ENCODE peak calls at places on chromosomes 4 and X, in five cellular contexts. G is choroid plexus epithelial cell, Z is psoas muscle, Y is PC-9, B is WTC11. N is an unnamed sample.
A peak's percentile ranks its signal among the peaks of the same experiment; 100 is the strongest.

GRCh38 chrX:76433219-76433618 is 5.7 kb downstream of the MAGEE1 start:
- DNase-seq in Y (no peak), Z (no peak), B (no peak), G (no peak), N (no peak)

GRCh38 chr4:25670991-25671390 is 15.3 kb downstream of the SLC34A2 start:
- DNase-seq in Y (no peak), B (no peak), G (no peak), Z (no peak), N (no peak)

GRCh38 chr4:47425628-47426027 is 37.9 kb downstream of the COMMD8 start:
- DNase-seq in Z (no peak), B (no peak), G (no peak), Y (no peak), N (no peak)

GRCh38 chr4:120723105-120723504 is 199.4 kb downstream of the PRDM5 start:
- DNase-seq in Z (no peak), Y (no peak), G (peak; percentile 24), B (no peak), N (no peak)

GRCh38 chr4:89218587-89218986 is 89.0 kb downstream of the GPRIN3 start:
- DNase-seq in B (no peak), Y (no peak), G (no peak), Z (no peak), N (no peak)

GRCh38 chr4:4995103-4995761 is 24.0 kb downstream of the CYTL1 start:
- DNase-seq in Z (peak; percentile 81), B (peak; percentile 87), Y (no peak), G (peak; percentile 67), N (peak; percentile 30)

GRCh38 chr4:185892165-185892564 is 80.2 kb upstream of the SORBS2 start:
- DNase-seq in Z (no peak), G (peak; percentile 55), B (no peak), Y (no peak), N (no peak)

GRCh38 chr4:11151500-11151899 is 277.2 kb downstream of the HS3ST1 start:
- DNase-seq in Z (no peak), G (no peak), B (no peak), Y (no peak), N (no peak)

GRCh38 chr4:89876548-89876947 is 18.1 kb upstream of the MMRN1 start:
- DNase-seq in B (no peak), G (no peak), Y (no peak), Z (no peak), N (no peak)

GRCh38 chrX:67652581-67652980 is 108.8 kb downstream of the AR start:
- DNase-seq in Z (no peak), B (no peak), G (no peak), Y (no peak), N (no peak)

GRCh38 chrX:130170752-130171445 is 863 bp upstream of the RAB33A start:
- DNase-seq in G (peak; percentile 34), Y (no peak), Z (no peak), B (peak; percentile 61), N (peak; percentile 73)

GRCh38 chr4:87005690-87006461 is 71.1 kb downstream of the AFF1 start:
- DNase-seq in G (no peak), Y (no peak), Z (no peak), B (no peak), N (peak; percentile 46)

GRCh38 chr4:55754754-55755350 is 64.7 kb upstream of the EXOC1L start:
- DNase-seq in B (no peak), Z (no peak), Y (peak; percentile 80), G (peak; percentile 77), N (no peak)

GRCh38 chr4:13700196-13701140 is 72.9 kb upstream of the BOD1L1 start:
- DNase-seq in Z (no peak), G (peak; percentile 65), B (no peak), Y (peak; percentile 84), N (no peak)

GRCh38 chr4:163395055-163395454 is 51.4 kb downstream of the NPY5R start:
- DNase-seq in B (no peak), G (peak; percentile 68), Z (no peak), Y (no peak), N (no peak)

DNA sequence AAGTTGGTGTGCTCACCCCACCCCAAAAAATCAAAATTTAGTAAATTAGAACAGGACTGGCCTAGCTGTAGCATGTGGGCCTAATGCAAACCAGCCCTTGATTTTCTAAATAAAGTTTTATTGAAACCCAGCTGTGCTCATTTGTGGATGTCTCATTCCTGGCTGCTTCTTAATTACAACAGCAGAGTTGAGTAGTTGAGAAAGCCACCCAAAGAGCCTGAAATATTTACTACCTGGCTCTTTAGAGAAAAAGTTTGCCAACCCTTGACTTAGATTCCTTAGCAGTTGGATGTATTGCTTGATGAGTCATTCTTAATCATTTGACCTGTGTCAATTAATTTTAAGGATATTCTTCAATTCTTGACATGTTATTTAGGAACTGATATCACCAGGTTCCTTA is 168.3 kb upstream of the PUDP start:
- DNase-seq in Y (peak; percentile 69), G (no peak), B (no peak), Z (no peak), N (no peak)
- TF ChIP-seq CTCF in Y (no peak), G (no peak), B (no peak), Z (no peak), N (no peak)

GRCh38 chr4:82578935-82579334 is 17.1 kb upstream of the TMEM150C start:
- DNase-seq in Y (no peak), G (peak; percentile 10), B (no peak), Z (no peak), N (no peak)
- TF ChIP-seq CTCF in Y (no peak), G (peak; percentile 44), B (peak; percentile 17), Z (no peak), N (no peak)

GRCh38 chr4:41990383-41991111 is at the start of gene SLC30A9:
- DNase-seq in Y (peak; percentile 87), B (peak; percentile 92), G (peak; percentile 93), Z (peak; percentile 96), N (peak; percentile 90)
- TF ChIP-seq CTCF in Y (peak; percentile 38), B (no peak), G (peak; percentile 51), Z (peak; percentile 46), N (peak; percentile 20)

GRCh38 chr4:129345680-129346079 is 249.7 kb downstream of the C4orf33 start:
- DNase-seq in B (no peak), Z (no peak), G (no peak), Y (no peak), N (no peak)

GRCh38 chr4:129346760-129347159 is 250.8 kb downstream of the C4orf33 start:
- DNase-seq in B (no peak), G (no peak), Z (no peak), Y (no peak), N (no peak)

GRCh38 chr4:129342820-129343219 is 246.9 kb downstream of the C4orf33 start:
- DNase-seq in G (peak; percentile 92), Z (no peak), B (no peak), Y (peak; percentile 80), N (no peak)

GRCh38 chr4:129344058-129344457 is 248.1 kb downstream of the C4orf33 start:
- DNase-seq in Z (no peak), Y (no peak), B (peak; percentile 16), G (peak; percentile 76), N (no peak)
- TF ChIP-seq CTCF in Z (peak; percentile 51), Y (peak; percentile 62), B (peak; percentile 38), G (peak; percentile 81), N (peak; percentile 63)

DNA sequence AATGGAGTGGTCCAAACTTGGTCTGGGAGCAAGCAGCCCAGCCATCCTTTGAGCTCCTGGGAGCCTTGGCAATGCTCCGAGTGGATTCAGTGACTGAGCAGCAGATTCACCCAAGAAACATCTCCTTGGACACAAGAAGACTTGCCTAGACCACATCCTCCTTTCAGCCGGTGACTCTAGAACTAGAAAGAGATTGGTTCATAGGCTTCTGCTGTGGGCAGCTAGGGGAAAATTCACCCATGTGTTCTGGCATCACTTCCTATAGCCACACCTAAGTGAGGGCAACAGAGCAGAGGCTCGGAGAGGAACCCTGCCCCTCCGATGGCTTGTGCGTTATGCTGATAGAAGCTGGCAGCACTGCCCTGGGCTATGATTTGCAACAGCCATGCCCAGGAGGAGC is 16.0 kb downstream of the ZNF275 start:
- DNase-seq in Z (no peak), B (no peak), G (no peak), Y (no peak), N (no peak)
- TF ChIP-seq CTCF in Z (no peak), B (no peak), G (no peak), Y (no peak), N (no peak)

GRCh38 chr4:177051473-177052060 is 258.1 kb upstream of the NEIL3 start:
- DNase-seq in Y (no peak), G (peak; percentile 48), Z (no peak), B (peak; percentile 37), N (no peak)
- TF ChIP-seq CTCF in Y (peak; percentile 64), G (peak; percentile 63), Z (no peak), B (peak; percentile 60), N (peak; percentile 72)

GRCh38 chr4:8168832-8169598 is 10.4 kb upstream of the ABLIM2 start:
- DNase-seq in B (no peak), Y (no peak), G (no peak), Z (peak; percentile 79), N (no peak)

GRCh38 chr4:8167815-8168214 is 9.2 kb upstream of the ABLIM2 start:
- DNase-seq in G (peak; percentile 39), Z (peak; percentile 60), B (no peak), Y (peak; percentile 73), N (no peak)

GRCh38 chr4:8167291-8167690 is 8.7 kb upstream of the ABLIM2 start:
- DNase-seq in B (no peak), G (no peak), Z (no peak), Y (no peak), N (no peak)

GRCh38 chr4:8169763-8170162 is 11.2 kb upstream of the ABLIM2 start:
- DNase-seq in Y (no peak), B (no peak), Z (peak; percentile 57), G (no peak), N (no peak)

GRCh38 chr4:8168232-8168631 is 9.6 kb upstream of the ABLIM2 start:
- DNase-seq in G (no peak), Y (no peak), Z (no peak), B (no peak), N (no peak)
- TF ChIP-seq CTCF in G (peak; percentile 59), Y (peak; percentile 78), Z (peak; percentile 59), B (peak; percentile 66), N (peak; percentile 13)

GRCh38 chr4:60757986-60758385 is 442.1 kb upstream of the ADGRL3 start:
- DNase-seq in B (no peak), Y (no peak), G (peak; percentile 57), Z (no peak), N (no peak)

DNA sequence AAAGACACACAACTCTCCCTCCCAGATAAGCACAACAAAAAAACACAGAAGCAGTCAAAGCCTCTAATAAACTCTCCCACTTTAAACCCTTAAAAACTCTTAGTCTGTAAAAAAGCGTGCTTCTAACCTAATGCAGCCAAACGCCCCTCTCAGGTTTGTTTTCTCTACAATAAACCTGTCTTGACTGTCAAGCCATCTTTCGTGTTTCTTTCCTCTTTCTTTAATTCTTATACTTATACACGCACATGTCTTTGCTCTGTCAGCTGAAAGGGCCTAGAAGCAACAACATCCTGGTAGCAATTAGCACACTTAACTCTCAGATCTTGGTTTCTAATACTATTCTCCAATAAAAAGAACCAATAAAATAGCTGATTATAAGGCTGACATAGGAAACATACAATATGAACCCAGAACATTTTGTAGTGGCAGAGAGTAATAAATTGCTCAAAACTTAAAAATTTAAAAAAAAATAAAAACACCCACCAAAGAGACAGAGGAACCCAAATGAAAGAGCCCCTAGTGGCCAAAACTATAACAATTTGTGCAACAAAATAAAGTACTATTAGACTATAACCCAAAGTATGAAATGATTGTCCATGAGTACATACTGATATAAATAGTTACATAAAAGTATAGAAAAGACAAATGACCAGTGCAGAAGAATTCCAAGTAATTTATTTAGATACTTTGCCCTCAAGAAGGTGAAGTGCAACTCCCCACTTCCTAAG is 440.4 kb upstream of the ADGRL3 start:
- DNase-seq in G (no peak), B (no peak), Y (no peak), Z (no peak), N (no peak)
- TF ChIP-seq CTCF in G (no peak), B (no peak), Y (peak; percentile 27), Z (no peak), N (no peak)

N was measured in GM06990.